ENCODE peak calls at places on chromosomes 7 and 10, in eight cellular contexts. Q is activated T-cell treated with anti-CD3 and anti-CD28 coated beads, Interleukin-2, amount 50 U/mL, for 72 hours; W is NCI-H460; F is CD8-positive, alpha-beta T cell; H is HFF-Myc; A is stromal cell of bone marrow; M is HEK293T; E is KG1. V is an unnamed sample.

GRCh38 chr7:1727812-1728570 is 57.9 kb downstream of the ELFN1 start:
- DNase-seq in Q (no peak), W (no peak), F (no peak), H (no peak), A (no peak), M (no peak), E (no peak), V (no peak)

GRCh38 chr10:131579251-131580071 is 267.9 kb upstream of the TCERG1L start:
- DNase-seq in Q (no peak), W (no peak), F (peak), H (no peak), A (no peak), M (no peak), E (no peak), V (no peak)

GRCh38 chr7:100612730-100613446 is 548 bp downstream of the MOSPD3 start:
- DNase-seq in Q (no peak), W (no peak), F (peak), H (no peak), A (no peak), M (no peak), E (no peak), V (no peak)

GRCh38 chr7:135602304-135602703 is 44.6 kb downstream of the NUP205 start:
- DNase-seq in Q (no peak), W (no peak), F (no peak), H (no peak), A (no peak), M (no peak), E (no peak), V (no peak)

GRCh38 chr10:13439771-13440708 is 88.8 kb downstream of the BEND7 start:
- DNase-seq in Q (peak), W (peak), F (peak), H (no peak), A (no peak), M (peak), E (peak), V (no peak)

GRCh38 chr7:155979566-155979965 is 167.3 kb upstream of the SHH start:
- DNase-seq in Q (no peak), W (no peak), F (peak), H (no peak), A (no peak), M (no peak), E (no peak), V (no peak)

GRCh38 chr7:1853619-1854520 is 183.8 kb downstream of the ELFN1 start:
- DNase-seq in Q (no peak), W (no peak), F (no peak), H (no peak), A (no peak), M (no peak), E (no peak), V (no peak)

GRCh38 chr10:49645417-49646255 is 31.8 kb downstream of the CHAT start:
- DNase-seq in Q (no peak), W (no peak), F (no peak), H (no peak), A (no peak), M (no peak), E (no peak), V (no peak)

GRCh38 chr7:157941210-157941609 is 604.4 kb downstream of the DNAJB6 start:
- DNase-seq in Q (no peak), W (no peak), F (no peak), H (no peak), A (no peak), M (no peak), E (no peak), V (no peak)

GRCh38 chr7:114922652-114923402 is 933 bp downstream of the MDFIC start:
- DNase-seq in Q (peak), W (peak), F (peak), H (no peak), A (peak), M (peak), E (peak), V (peak)

GRCh38 chr10:61001731-61002122 is 57.7 kb upstream of the RHOBTB1 start:
- DNase-seq in Q (no peak), W (no peak), F (no peak), H (no peak), A (no peak), M (no peak), E (no peak), V (no peak)

GRCh38 chr10:48735836-48736390 is 51.2 kb downstream of the WDFY4 start:
- DNase-seq in Q (no peak), W (no peak), F (no peak), H (no peak), A (no peak), M (no peak), E (no peak), V (no peak)

GRCh38 chr7:47471831-47472230 is 110.1 kb downstream of the TNS3 start:
- DNase-seq in Q (no peak), W (no peak), F (no peak), H (no peak), A (no peak), M (no peak), E (no peak), V (no peak)

GRCh38 chr7:11427686-11428273 is 404.2 kb downstream of the THSD7A start:
- DNase-seq in Q (no peak), W (peak), F (no peak), H (peak), A (peak), M (peak), E (peak), V (no peak)

GRCh38 chr7:2024227-2024918 is 208.4 kb downstream of the MAD1L1 start:
- DNase-seq in Q (no peak), W (no peak), F (no peak), H (no peak), A (no peak), M (no peak), E (no peak), V (no peak)

GRCh38 chr10:72754275-72755032 is 62.5 kb downstream of the MCU start:
- DNase-seq in Q (no peak), W (no peak), F (no peak), H (no peak), A (no peak), M (no peak), E (no peak), V (no peak)

GRCh38 chr7:15334524-15335269 is 227.1 kb downstream of the AGMO start:
- DNase-seq in Q (no peak), W (no peak), F (no peak), H (no peak), A (no peak), M (no peak), E (no peak), V (no peak)

GRCh38 chr10:18340496-18341051 is 200.3 kb downstream of the CACNB2 start:
- DNase-seq in Q (no peak), W (no peak), F (no peak), H (no peak), A (peak), M (peak), E (no peak), V (no peak)

GRCh38 chr7:23471090-23471859 is 984 bp upstream of the IGF2BP3 start:
- DNase-seq in Q (peak), W (peak), F (no peak), H (no peak), A (no peak), M (peak), E (no peak), V (no peak)

GRCh38 chr7:14835399-14835798 is 67.2 kb downstream of the DGKB start:
- DNase-seq in Q (no peak), W (no peak), F (no peak), H (no peak), A (no peak), M (no peak), E (no peak), V (no peak)

GRCh38 chr10:28627102-28627501 is 50.2 kb upstream of the BAMBI start:
- DNase-seq in Q (no peak), W (no peak), F (no peak), H (no peak), A (no peak), M (no peak), E (no peak), V (no peak)

GRCh38 chr10:74877899-74878298 is 51.5 kb downstream of the KAT6B start:
- DNase-seq in Q (no peak), W (no peak), F (no peak), H (no peak), A (no peak), M (no peak), E (no peak), V (no peak)

GRCh38 chr10:60742512-60742911 is 35.8 kb upstream of the CDK1 start:
- DNase-seq in Q (no peak), W (no peak), F (no peak), H (no peak), A (no peak), M (no peak), E (no peak), V (no peak)

GRCh38 chr7:133977409-133978274 is 149.5 kb upstream of the LRGUK start:
- DNase-seq in Q (no peak), W (no peak), F (no peak), H (no peak), A (no peak), M (no peak), E (no peak), V (no peak)

GRCh38 chr7:157438121-157439025 is 101.6 kb downstream of the DNAJB6 start:
- DNase-seq in Q (no peak), W (no peak), F (no peak), H (no peak), A (no peak), M (no peak), E (no peak), V (no peak)